ENCODE peak calls at places on chromosomes 12 and 14, in five cellular contexts. W is CD8-positive, alpha-beta memory T cell; F is fibroblast of lung; N is heart right ventricle; V is body of pancreas. I is an unnamed sample.
A peak's percentile ranks its signal among the peaks of the same experiment; 100 is the strongest.

GRCh38 chr12:119649202-119649808 is 18.6 kb upstream of the PRKAB1 start:
- DNase-seq in W (no peak), F (no peak), N (no peak), V (no peak), I (no peak)

GRCh38 chr14:79708991-79709390 is 502.3 kb downstream of the DIO2 start:
- DNase-seq in W (no peak), F (no peak), N (no peak), V (no peak), I (no peak)

GRCh38 chr12:42767326-42767954 is 177.9 kb upstream of the PRICKLE1 start:
- DNase-seq in W (no peak), F (no peak), N (no peak), V (no peak), I (no peak)

GRCh38 chr12:114904254-114905003 is 220.5 kb upstream of the TBX3 start:
- DNase-seq in W (no peak), F (peak; percentile 65), N (no peak), V (no peak), I (no peak)

GRCh38 chr12:116070420-116070819 is 207.1 kb downstream of the MED13L start:
- DNase-seq in W (no peak), F (no peak), N (no peak), V (no peak), I (no peak)

GRCh38 chr14:93019367-93019843 is 96.3 kb downstream of the ITPK1 start:
- DNase-seq in W (no peak), F (no peak), N (no peak), V (no peak), I (no peak)

GRCh38 chr12:52372216-52373154 is 5.2 kb upstream of the KRT85 start:
- DNase-seq in W (peak; percentile 23), F (peak; percentile 91), N (peak; percentile 81), V (peak; percentile 88), I (peak; percentile 70)

GRCh38 chr14:50717826-50718225 is 49.7 kb upstream of the SAV1 start:
- DNase-seq in W (no peak), F (no peak), N (no peak), V (no peak), I (no peak)

GRCh38 chr14:102949801-102950451 is 27.5 kb downstream of the AMN start:
- DNase-seq in W (no peak), F (peak; percentile 55), N (peak; percentile 42), V (no peak), I (peak; percentile 65)

GRCh38 chr12:64097346-64098105 is 124.6 kb downstream of the KICS2 start:
- DNase-seq in W (no peak), F (peak; percentile 35), N (peak; percentile 19), V (no peak), I (no peak)

GRCh38 chr12:115267464-115267863 is 583.5 kb upstream of the TBX3 start:
- DNase-seq in W (no peak), F (no peak), N (no peak), V (no peak), I (no peak)

GRCh38 chr14:22982013-22982476 is 306 bp downstream of the AJUBA start:
- DNase-seq in W (no peak), F (no peak), N (no peak), V (no peak), I (no peak)

GRCh38 chr12:89497005-89497404 is 27.6 kb downstream of the GALNT4 start:
- DNase-seq in W (no peak), F (no peak), N (no peak), V (no peak), I (no peak)

GRCh38 chr12:104344682-104345081 is 41.1 kb downstream of the EID3 start:
- DNase-seq in W (no peak), F (no peak), N (no peak), V (no peak), I (no peak)

GRCh38 chr12:117975006-117975405 is 6.2 kb upstream of the KSR2 start:
- DNase-seq in W (no peak), F (no peak), N (no peak), V (no peak), I (no peak)

GRCh38 chr14:95185452-95186392 is 28.4 kb upstream of the DICER1 start:
- DNase-seq in W (no peak), F (peak; percentile 58), N (peak; percentile 74), V (peak; percentile 35), I (no peak)

GRCh38 chr14:92774563-92774962 is 19.5 kb upstream of the GOLGA5 start:
- DNase-seq in W (no peak), F (no peak), N (no peak), V (no peak), I (no peak)

GRCh38 chr14:99120147-99121026 is 151.6 kb downstream of the BCL11B start:
- DNase-seq in W (no peak), F (no peak), N (peak; percentile 1), V (no peak), I (no peak)

GRCh38 chr12:116864371-116865160 is 16.7 kb downstream of the HRK start:
- DNase-seq in W (no peak), F (peak; percentile 53), N (no peak), V (no peak), I (no peak)

GRCh38 chr14:67480011-67480410 is 8.5 kb downstream of the TMEM229B start:
- DNase-seq in W (no peak), F (no peak), N (no peak), V (no peak), I (no peak)

GRCh38 chr14:33943081-33943480 is 7.8 kb downstream of the EGLN3 start:
- DNase-seq in W (no peak), F (no peak), N (no peak), V (peak; percentile 48), I (no peak)

GRCh38 chr12:29004936-29005304 is 144.2 kb upstream of the FAR2 start:
- DNase-seq in W (no peak), F (no peak), N (no peak), V (no peak), I (no peak)

GRCh38 chr14:49895480-49895879 is 2.6 kb downstream of the ARF6 start:
- DNase-seq in W (no peak), F (no peak), N (no peak), V (no peak), I (no peak)

GRCh38 chr12:27657296-27657695 is 39.0 kb upstream of the REP15 start:
- DNase-seq in W (no peak), F (peak; percentile 25), N (no peak), V (no peak), I (no peak)

GRCh38 chr14:78018283-78018682 is 151.9 kb upstream of the NRXN3 start:
- DNase-seq in W (no peak), F (no peak), N (no peak), V (no peak), I (no peak)

GRCh38 chr14:65131176-65131765 is 29.0 kb upstream of the MAX start:
- DNase-seq in W (no peak), F (peak; percentile 6), N (no peak), V (no peak), I (no peak)

GRCh38 chr14:65137648-65138317 is 35.5 kb upstream of the MAX start:
- DNase-seq in W (no peak), F (no peak), N (peak; percentile 33), V (no peak), I (no peak)

GRCh38 chr14:65132855-65133254 is 30.5 kb upstream of the MAX start:
- DNase-seq in W (no peak), F (no peak), N (no peak), V (no peak), I (no peak)

GRCh38 chr14:65134651-65135579 is 32.6 kb upstream of the MAX start:
- DNase-seq in W (peak; percentile 36), F (no peak), N (no peak), V (no peak), I (no peak)
- H3K27ac ChIP-seq in W (no peak overlapping the region), F (no peak overlapping the region), N (no peak overlapping the region), V (no peak overlapping the region), I (no peak overlapping the region)

DNA sequence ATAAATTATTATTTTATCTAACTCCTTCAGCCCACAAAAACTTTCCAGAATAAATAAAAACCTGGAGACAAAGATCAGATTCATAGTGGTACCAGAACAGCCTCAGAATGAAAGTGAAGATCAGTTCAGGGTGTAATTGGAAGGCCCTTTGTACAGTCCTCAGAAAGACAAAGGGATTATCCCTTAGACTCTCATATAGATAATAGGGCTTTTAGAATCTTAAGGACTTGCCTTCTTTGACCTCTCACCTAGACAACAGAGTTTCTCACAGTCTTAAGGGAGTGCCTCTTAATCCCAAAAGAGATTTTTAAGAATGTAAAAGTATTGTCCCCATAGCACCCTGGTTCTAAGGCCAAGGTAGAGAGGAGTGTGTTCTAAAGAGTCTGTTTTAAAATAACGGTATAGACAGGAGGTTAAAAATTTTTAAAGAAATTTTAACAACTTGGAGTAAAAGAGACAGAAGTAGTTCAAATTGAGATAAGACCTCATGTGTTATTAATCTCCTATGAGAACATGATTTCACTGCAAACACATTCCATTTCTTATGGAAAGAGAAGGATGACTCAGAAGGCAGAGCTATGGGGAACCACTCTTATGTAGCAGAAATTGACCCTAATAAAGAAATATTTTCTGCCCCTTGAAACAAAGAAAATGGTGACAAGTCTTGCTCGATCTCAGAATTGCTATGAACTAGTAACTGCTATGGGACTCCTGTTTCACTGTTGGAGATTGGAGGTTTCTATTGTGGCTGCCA is 24.2 kb upstream of the NOVA1 start:
- DNase-seq in W (no peak), F (peak; percentile 45), N (no peak), V (no peak), I (no peak)
- H3K27ac ChIP-seq in W (no peak overlapping the region), F (no peak overlapping the region), N (no peak overlapping the region), V (no peak overlapping the region), I (no peak overlapping the region)

DNA sequence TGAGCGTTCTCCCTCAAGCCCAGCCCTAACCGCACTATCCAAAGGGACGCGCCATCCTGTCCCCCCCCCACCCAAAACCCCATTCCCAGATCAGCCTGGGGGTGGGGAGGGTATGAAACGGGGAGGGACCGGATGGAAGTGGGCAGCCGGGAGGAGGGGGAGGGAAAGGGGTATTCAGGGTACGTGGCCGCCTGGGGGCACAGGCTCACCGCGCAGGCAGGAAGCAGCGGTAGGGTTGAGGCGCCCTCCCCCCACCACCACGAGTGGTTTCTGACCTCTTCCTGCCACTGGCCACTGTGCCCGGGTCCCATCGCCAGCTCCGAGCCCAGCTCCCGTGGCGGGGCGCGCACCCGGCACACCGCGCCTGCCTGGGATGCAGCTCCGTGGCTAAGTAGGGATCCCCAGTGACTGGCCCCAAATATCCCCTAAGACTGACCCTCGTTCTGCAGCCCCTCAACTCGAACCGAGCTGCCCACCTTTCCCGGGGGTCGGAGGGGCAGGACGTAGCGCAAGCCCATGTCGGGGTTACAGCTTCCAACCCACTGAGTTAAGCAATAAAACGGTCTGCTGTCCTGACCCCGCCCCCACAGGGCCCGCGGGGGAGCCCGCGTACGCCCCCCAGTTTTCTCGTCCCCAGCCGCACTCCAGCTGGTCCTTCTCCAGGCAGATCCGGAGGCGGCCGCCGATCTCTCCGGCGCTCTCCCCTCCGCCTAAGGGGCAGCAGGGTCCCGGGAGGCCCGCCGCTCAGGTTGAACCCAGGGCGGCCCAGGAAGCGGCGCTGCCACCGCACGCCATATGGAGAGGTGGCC is 1.2 kb downstream of the ACTN1 start:
- DNase-seq in W (peak; percentile 81), F (peak; percentile 95), N (peak; percentile 75), V (peak; percentile 57), I (no peak)
- H3K27ac ChIP-seq in W (peak overlapping the region; percentile 56), F (peak overlapping the region; percentile 97), N (peak overlapping the region; percentile 94), V (peak overlapping the region; percentile 91), I (peak overlapping the region; percentile 82)

DNA sequence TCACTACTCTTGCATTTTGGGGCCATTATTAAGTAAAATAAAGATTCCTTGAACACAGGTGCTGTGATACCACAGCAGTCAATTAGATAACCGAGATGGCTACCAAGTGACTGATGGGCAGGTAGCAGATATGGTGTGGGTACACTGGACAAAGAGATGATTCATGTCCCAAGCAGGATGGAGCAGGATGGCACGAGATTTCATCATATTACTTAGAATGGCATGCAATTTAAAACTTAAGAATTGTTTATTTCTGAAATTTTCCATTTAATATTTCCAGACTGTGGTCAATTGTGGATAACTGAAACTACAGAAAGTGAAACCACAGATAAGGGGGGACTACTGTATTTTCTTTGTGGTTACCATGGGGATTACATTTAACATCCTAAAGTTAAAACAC is 7.5 kb upstream of the ZFP36L1 start:
- DNase-seq in W (no peak), F (peak; percentile 61), N (no peak), V (no peak), I (no peak)
- H3K27ac ChIP-seq in W (no peak overlapping the region), F (no peak overlapping the region), N (no peak overlapping the region), V (no peak overlapping the region), I (no peak overlapping the region)

I was measured in caudate nucleus.